ENCODE peak calls at places on chromosome 22, in ten cellular contexts. T, N, G, X, W, Z, D, U, I and A are unnamed samples.

GRCh38 chr22:30324008-30324730 is 2.6 kb downstream of the TBC1D10A start:
- DNase-seq in N (no peak), T (no peak), D (no peak), W (peak), Z (peak), X (peak), G (no peak), I (no peak), U (no peak), A (peak)

GRCh38 chr22:48042621-48043395 is 1280.4 kb downstream of the TBC1D22A start:
- DNase-seq in I (no peak), T (no peak), W (no peak), Z (no peak), D (no peak), U (no peak), G (no peak), X (no peak), N (no peak), A (no peak)

GRCh38 chr22:26558246-26558895 is 31.6 kb downstream of the TPST2 start:
- DNase-seq in D (no peak), X (peak), I (no peak), W (peak), T (no peak), U (no peak), Z (no peak), N (no peak), G (peak), A (peak)

GRCh38 chr22:50574383-50574755 is 3.9 kb downstream of the CPT1B start:
- DNase-seq in T (no peak), W (no peak), Z (no peak), I (no peak), U (no peak), N (no peak), X (no peak), D (no peak), G (no peak), A (no peak)

GRCh38 chr22:49995059-49995412 is 17.5 kb downstream of the IL17REL start:
- DNase-seq in D (no peak), W (no peak), T (no peak), N (no peak), I (no peak), Z (no peak), U (no peak), G (no peak), X (no peak), A (no peak)

GRCh38 chr22:41334215-41334614 is 32.9 kb downstream of the ZC3H7B start:
- DNase-seq in I (no peak), X (no peak), Z (no peak), G (no peak), T (no peak), N (no peak), W (no peak), U (no peak), D (no peak), A (no peak)

GRCh38 chr22:47112994-47113879 is 350.8 kb downstream of the TBC1D22A start:
- DNase-seq in T (no peak), D (no peak), W (no peak), I (no peak), U (no peak), X (no peak), Z (no peak), G (no peak), N (no peak), A (no peak)

GRCh38 chr22:19571207-19571795 is 47.1 kb upstream of the CLDN5 start:
- DNase-seq in D (no peak), N (no peak), Z (no peak), G (no peak), T (no peak), U (no peak), X (peak), W (peak), I (no peak), A (no peak)

GRCh38 chr22:19764636-19765476 is 4.3 kb downstream of the TBX1 start:
- DNase-seq in G (no peak), N (no peak), U (no peak), I (no peak), W (no peak), X (no peak), Z (peak), D (no peak), T (no peak), A (no peak)

GRCh38 chr22:50550395-50550794 is 4.7 kb downstream of the KLHDC7B start:
- DNase-seq in W (no peak), X (no peak), G (no peak), N (no peak), Z (peak), D (no peak), U (no peak), I (no peak), T (no peak), A (no peak)

GRCh38 chr22:41096841-41097240 is 4.4 kb downstream of the EP300 start:
- DNase-seq in W (peak), Z (no peak), I (no peak), T (no peak), X (no peak), U (no peak), G (no peak), N (no peak), D (no peak), A (no peak)

GRCh38 chr22:20724676-20725454 is 49.0 kb upstream of the SERPIND1 start:
- DNase-seq in N (no peak), Z (no peak), I (no peak), X (no peak), U (no peak), D (no peak), G (no peak), W (no peak), T (no peak), A (no peak)

GRCh38 chr22:48895341-48895740 is 932.3 kb downstream of the BRD1 start:
- DNase-seq in T (no peak), W (no peak), D (no peak), U (no peak), G (no peak), X (no peak), N (no peak), I (no peak), Z (no peak), A (no peak)

GRCh38 chr22:29143848-29144785 is 61.6 kb upstream of the EMID1 start:
- DNase-seq in D (no peak), X (no peak), G (no peak), W (no peak), I (no peak), U (no peak), N (no peak), T (no peak), Z (no peak), A (no peak)

GRCh38 chr22:44549701-44550100 is 51.7 kb upstream of the RTL6 start:
- DNase-seq in U (no peak), D (peak), N (no peak), G (no peak), Z (no peak), T (no peak), W (no peak), I (no peak), X (no peak), A (no peak)

GRCh38 chr22:49076300-49077035 is 751.2 kb downstream of the BRD1 start:
- DNase-seq in D (no peak), N (no peak), W (no peak), Z (no peak), X (no peak), T (no peak), I (no peak), G (no peak), U (no peak), A (no peak)

GRCh38 chr22:49151256-49152131 is 676.2 kb downstream of the BRD1 start:
- DNase-seq in D (no peak), X (no peak), I (no peak), N (no peak), T (no peak), Z (no peak), G (no peak), W (no peak), U (no peak), A (no peak)

GRCh38 chr22:40419718-40420117 is 49.3 kb downstream of the SGSM3 start:
- DNase-seq in U (no peak), I (no peak), N (no peak), G (no peak), T (no peak), Z (no peak), X (no peak), W (no peak), D (no peak), A (no peak)

GRCh38 chr22:20777420-20778177 is 3.7 kb downstream of the SERPIND1 start:
- DNase-seq in W (peak), X (peak), Z (no peak), I (no peak), D (no peak), T (peak), U (peak), N (peak), G (peak), A (peak)

GRCh38 chr22:44758354-44758969 is 6.1 kb downstream of the ARHGAP8 start:
- DNase-seq in Z (no peak), W (peak), I (no peak), G (peak), U (peak), T (no peak), D (no peak), N (no peak), X (peak), A (peak)

GRCh38 chr22:19143212-19143611 is 1.2 kb downstream of the ESS2 start:
- DNase-seq in D (no peak), I (no peak), T (no peak), Z (no peak), G (no peak), U (no peak), N (no peak), W (no peak), X (no peak), A (no peak)

GRCh38 chr22:49779226-49779625 is 48.4 kb downstream of the BRD1 start:
- DNase-seq in T (no peak), W (no peak), I (no peak), G (no peak), D (no peak), U (no peak), X (no peak), N (no peak), Z (no peak), A (no peak)

GRCh38 chr22:49618689-49618953 is 209.1 kb downstream of the BRD1 start:
- DNase-seq in I (no peak), D (no peak), W (no peak), T (no peak), X (no peak), U (no peak), Z (no peak), G (no peak), N (no peak), A (no peak)

GRCh38 chr22:48491451-48491941 is 1336.2 kb downstream of the BRD1 start:
- DNase-seq in Z (no peak), G (no peak), T (no peak), N (no peak), D (peak), X (no peak), I (no peak), U (no peak), W (no peak), A (no peak)

GRCh38 chr22:25062378-25063095 is 110.0 kb downstream of the KIAA1671 start:
- DNase-seq in G (no peak), X (no peak), Z (peak), T (no peak), N (no peak), D (no peak), U (no peak), I (no peak), W (no peak), A (no peak)

GRCh38 chr22:48682517-48682916 is 1145.2 kb downstream of the BRD1 start:
- DNase-seq in N (no peak), W (no peak), X (no peak), G (no peak), U (no peak), I (no peak), T (no peak), D (no peak), Z (no peak), A (no peak)

GRCh38 chr22:26892401-26893033 is 235.1 kb downstream of the MIAT start:
- DNase-seq in Z (no peak), I (no peak), G (no peak), W (no peak), U (no peak), N (no peak), D (peak), T (no peak), X (no peak), A (no peak)

GRCh38 chr22:50507421-50507990 is at the start of gene LMF2:
- DNase-seq in T (peak), Z (peak), X (no peak), D (peak), U (peak), N (no peak), G (no peak), W (no peak), I (peak), A (no peak)

GRCh38 chr22:19011075-19011474 is 75.0 kb upstream of the PRODH start:
- DNase-seq in Z (no peak), N (no peak), W (no peak), U (peak), I (no peak), D (no peak), T (no peak), G (no peak), X (no peak), A (no peak)

GRCh38 chr22:18119409-18120110 is 9.0 kb downstream of the TUBA8 start:
- DNase-seq in G (no peak), D (no peak), N (no peak), U (no peak), W (no peak), Z (no peak), T (no peak), I (peak), X (no peak), A (no peak)

GRCh38 chr22:19448739-19449421 is 1.4 kb upstream of the C22orf39 start:
- DNase-seq in X (no peak), I (no peak), N (no peak), W (no peak), D (no peak), G (no peak), T (no peak), U (no peak), Z (no peak), A (no peak)

GRCh38 chr22:19691721-19692341 is 22.5 kb upstream of the SEPTIN5 start:
- DNase-seq in N (peak), X (peak), U (peak), T (no peak), W (peak), Z (no peak), I (no peak), G (peak), D (no peak), A (peak)

GRCh38 chr22:49037701-49038245 is 789.9 kb downstream of the BRD1 start:
- DNase-seq in T (no peak), W (no peak), I (no peak), G (no peak), Z (no peak), D (no peak), X (no peak), N (no peak), U (no peak), A (no peak)

GRCh38 chr22:25202290-25202921 is 2.7 kb downstream of the CRYBB3 start:
- DNase-seq in G (peak), T (peak), D (peak), I (peak), Z (peak), N (peak), X (peak), W (peak), U (peak), A (peak)

GRCh38 chr22:42353883-42354727 is 78.1 kb downstream of the NFAM1 start:
- DNase-seq in I (no peak), G (no peak), D (no peak), W (peak), N (no peak), X (no peak), U (no peak), Z (no peak), T (no peak), A (no peak)
- TF ChIP-seq CTCF in I (no peak), G (no peak), D (no peak), W (no peak), N (no peak), X (no peak), U (no peak), Z (no peak), T (no peak), A (no peak)

DNA sequence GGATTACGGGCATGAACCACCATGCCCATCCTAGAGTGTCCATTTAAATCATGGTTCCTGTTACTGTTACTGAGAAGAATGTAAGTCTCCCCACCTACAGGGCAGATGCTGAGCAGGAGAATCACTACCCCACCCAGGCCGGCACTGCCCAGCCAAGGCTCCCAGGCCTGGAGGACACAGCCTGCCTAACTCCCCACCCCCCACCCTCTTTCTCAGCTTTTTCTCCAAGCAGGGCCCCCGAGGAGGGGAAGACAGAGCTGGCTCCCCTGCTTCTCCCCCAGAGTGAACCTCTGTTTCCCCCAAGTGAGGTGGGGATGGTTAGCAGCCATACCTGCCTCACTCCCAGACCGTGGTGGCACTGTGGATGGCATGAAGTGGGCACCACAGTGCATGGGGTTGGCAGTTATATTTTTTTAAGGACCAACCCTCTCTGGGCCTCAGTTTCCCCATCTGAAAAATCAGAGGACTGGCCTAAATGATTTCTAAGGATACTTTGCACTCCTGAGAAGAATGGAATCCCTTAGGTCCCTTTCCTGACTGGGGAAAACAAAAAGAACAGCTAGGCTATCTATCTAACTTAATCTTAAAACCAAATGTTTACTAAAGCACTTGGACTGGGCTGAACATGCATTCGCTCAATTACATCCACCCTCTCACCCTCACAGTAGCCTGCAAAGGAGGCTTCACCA is 5.0 kb downstream of the CBX7 start:
- DNase-seq in T (no peak), G (no peak), W (no peak), Z (no peak), D (no peak), N (no peak), I (no peak), U (no peak), X (no peak), A (no peak)
- H3K4me3 ChIP-seq in T (no peak), G (no peak), W (no peak), Z (no peak), D (no peak), N (no peak), I (no peak), U (no peak), X (no peak), A (no peak)

DNA sequence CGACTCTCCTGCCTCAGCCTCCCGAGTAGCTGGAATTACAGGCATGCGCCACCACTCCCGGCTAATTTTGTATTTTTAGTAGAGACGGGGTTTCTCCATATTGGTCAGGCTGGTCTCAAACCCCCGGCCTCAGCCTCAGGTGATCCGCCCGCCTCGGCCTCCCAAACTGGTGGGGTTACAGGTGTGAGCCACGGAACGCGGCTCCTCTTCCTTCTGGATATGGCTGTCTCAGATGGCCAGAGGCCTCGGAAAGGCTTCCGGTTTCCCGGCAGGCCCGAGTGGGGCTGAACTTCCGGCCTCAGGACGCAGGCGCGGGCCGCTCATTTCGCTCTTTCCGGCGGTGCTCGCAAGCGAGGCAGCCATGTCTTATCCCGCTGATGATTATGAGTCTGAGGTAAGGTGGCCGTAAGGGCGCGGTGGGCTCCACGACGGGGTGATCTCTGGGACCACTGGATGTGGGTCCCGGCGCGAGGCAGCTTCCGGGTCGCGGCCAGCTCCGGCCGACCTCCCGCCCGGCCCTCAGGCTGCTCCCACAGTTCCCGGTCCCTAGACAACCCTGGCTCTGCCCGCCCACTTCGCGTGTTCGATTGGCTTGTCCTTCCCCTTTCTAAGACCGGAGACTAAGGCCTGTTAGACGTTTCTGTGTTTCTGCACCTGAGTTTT is at the start of gene EIF3L:
- DNase-seq in X (peak), T (peak), U (peak), G (peak), N (peak), I (peak), Z (peak), D (peak), W (peak), A (peak)
- TF ChIP-seq CTCF in X (no peak), T (no peak), U (no peak), G (no peak), N (no peak), I (no peak), Z (no peak), D (no peak), W (no peak), A (no peak)

GRCh38 chr22:16717699-16718558 is 107.3 kb downstream of the XKR3 start:
- DNase-seq in W (no peak), I (no peak), D (no peak), T (no peak), G (no peak), U (no peak), Z (no peak), N (peak), X (no peak), A (no peak)
- H3K4me3 ChIP-seq in W (no peak), I (no peak), D (no peak), T (no peak), G (no peak), U (no peak), Z (no peak), N (no peak), X (no peak), A (no peak)

DNA sequence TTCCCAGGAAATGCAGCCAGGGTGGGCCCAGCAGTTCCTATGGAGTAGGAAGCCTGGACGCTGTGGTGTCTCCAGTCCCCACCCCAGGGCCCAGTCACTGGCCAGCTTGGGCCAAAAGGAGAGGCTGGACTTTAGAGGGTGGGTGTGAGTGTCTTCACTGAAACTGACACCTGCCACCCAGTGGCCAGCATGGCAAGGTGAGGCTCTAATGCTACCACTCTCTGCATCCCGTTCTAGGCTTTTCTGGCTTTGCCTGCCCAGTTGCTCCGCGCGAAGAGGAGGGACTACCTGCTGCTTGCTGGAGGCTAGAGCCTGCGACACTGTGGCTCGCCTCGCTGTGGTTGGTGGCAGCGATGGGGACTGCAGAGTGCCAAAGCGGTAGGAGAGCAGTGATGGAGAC is 35.4 kb downstream of the C22orf42 start:
- DNase-seq in G (no peak), Z (no peak), W (no peak), T (no peak), U (peak), N (no peak), D (no peak), I (no peak), X (no peak), A (no peak)
- TF ChIP-seq CTCF in G (no peak), Z (no peak), W (no peak), T (no peak), U (peak), N (no peak), D (no peak), I (no peak), X (no peak), A (no peak)

GRCh38 chr22:23913661-23914353 is 19.6 kb downstream of the MIF start:
- DNase-seq in W (peak), G (peak), I (peak), D (peak), N (peak), Z (peak), X (peak), T (peak), U (peak), A (peak)
- H3K4me3 ChIP-seq in W (peak), G (peak), I (peak), D (peak), N (peak), Z (peak), X (peak), T (peak), U (peak), A (peak)

DNA sequence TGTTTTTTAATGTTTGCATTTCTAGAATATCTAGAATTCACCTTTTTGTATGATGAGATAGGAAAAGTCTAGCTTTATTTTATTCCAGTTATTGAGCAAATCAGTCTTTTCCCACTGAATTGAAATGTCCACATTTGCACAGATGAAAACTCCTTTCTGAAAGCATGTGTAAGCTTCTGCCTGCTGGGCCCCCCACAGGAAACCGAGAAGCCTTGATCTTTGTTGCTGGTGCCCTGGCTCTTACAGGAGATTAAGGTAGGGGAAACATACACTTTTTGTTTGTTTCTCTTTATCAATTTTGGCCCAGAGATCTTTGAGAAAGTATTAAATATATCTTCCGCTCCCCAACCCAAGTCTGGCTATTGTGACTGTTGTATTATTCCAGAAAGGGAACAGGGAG is 87.2 kb upstream of the GNAZ start:
- DNase-seq in Z (peak), G (no peak), N (no peak), U (no peak), X (no peak), T (no peak), D (no peak), I (no peak), W (no peak), A (no peak)
- TF ChIP-seq CTCF in Z (no peak), G (no peak), N (no peak), U (no peak), X (no peak), T (no peak), D (no peak), I (no peak), W (no peak), A (no peak)